ENCODE peak calls at places on chromosomes 16 and 17, in four cellular contexts. R is fibroblast of the conjunctiva, K is neural progenitor cell, Z is kidney glomerular epithelial cell. X is an unnamed sample.

GRCh38 chr17:1039511-1040215 is 42.7 kb downstream of the TIMM22 start:
- DNase-seq in R (no peak), K (no peak), Z (no peak), X (no peak)

GRCh38 chr17:2214887-2215615 is 88.5 kb downstream of the SMG6 start:
- DNase-seq in R (no peak), K (peak; percentile 15), Z (no peak), X (no peak)

GRCh38 chr17:70073326-70073725 is 1.7 kb upstream of the KCNJ16 start:
- DNase-seq in R (no peak), K (no peak), Z (peak; percentile 60), X (no peak)

GRCh38 chr16:19935696-19936095 is 51.0 kb upstream of the GPRC5B start:
- DNase-seq in R (no peak), K (no peak), Z (no peak), X (no peak)

GRCh38 chr16:71873199-71873598 is 10.8 kb downstream of the ZNF821 start:
- DNase-seq in R (no peak), K (no peak), Z (no peak), X (no peak)

GRCh38 chr16:31350275-31351005 is 4.5 kb upstream of the ITGAX start:
- DNase-seq in R (no peak), K (no peak), Z (no peak), X (no peak)

GRCh38 chr17:45342871-45343526 is 26.2 kb upstream of the MAP3K14 start:
- DNase-seq in R (no peak), K (no peak), Z (no peak), X (no peak)

GRCh38 chr17:81165246-81166032 is at the start of gene PVALEF:
- DNase-seq in R (no peak), K (peak; percentile 71), Z (no peak), X (no peak)

GRCh38 chr16:49503242-49504022 is 129.8 kb downstream of the C16orf78 start:
- DNase-seq in R (no peak), K (no peak), Z (no peak), X (no peak)

GRCh38 chr16:58264961-58265479 is 29.8 kb downstream of the PRSS54 start:
- DNase-seq in R (peak; percentile 31), K (no peak), Z (peak; percentile 75), X (peak; percentile 43)

GRCh38 chr16:89918453-89919347 is at the start of gene MC1R:
- DNase-seq in R (no peak), K (peak; percentile 62), Z (no peak), X (no peak)

GRCh38 chr17:3710951-3711383 is 12.7 kb upstream of the HASPIN start:
- DNase-seq in R (no peak), K (no peak), Z (no peak), X (no peak)

GRCh38 chr17:62780951-62781350 is 27.2 kb downstream of the MARCHF10 start:
- DNase-seq in R (no peak), K (no peak), Z (no peak), X (no peak)

GRCh38 chr17:31854672-31855071 is 4.4 kb downstream of the COPRS start:
- DNase-seq in R (no peak), K (no peak), Z (no peak), X (no peak)

GRCh38 chr17:31517524-31517923 is 126.0 kb downstream of the RAB11FIP4 start:
- DNase-seq in R (no peak), K (peak; percentile 69), Z (no peak), X (no peak)

GRCh38 chr17:3034578-3034920 is 28.9 kb downstream of the OR1D5 start:
- DNase-seq in R (no peak), K (no peak), Z (no peak), X (no peak)

GRCh38 chr17:42872251-42872965 is 21.4 kb downstream of the AOC3 start:
- DNase-seq in R (no peak), K (no peak), Z (peak; percentile 47), X (no peak)

GRCh38 chr17:58325976-58326468 is 2.6 kb downstream of the TSPOAP1 start:
- DNase-seq in R (no peak), K (no peak), Z (no peak), X (no peak)

GRCh38 chr16:64398795-64399194 is 723.1 kb downstream of the CDH11 start:
- DNase-seq in R (no peak), K (no peak), Z (no peak), X (no peak)

GRCh38 chr17:77054926-77055325 is 85.8 kb upstream of the SEC14L1 start:
- DNase-seq in R (no peak), K (peak; percentile 16), Z (no peak), X (no peak)

GRCh38 chr16:71687853-71688252 is 36.6 kb downstream of the PHLPP2 start:
- DNase-seq in R (no peak), K (no peak), Z (no peak), X (no peak)

GRCh38 chr16:88569614-88569984 is 604 bp upstream of the ZC3H18 start:
- DNase-seq in R (no peak), K (peak; percentile 47), Z (no peak), X (no peak)

GRCh38 chr16:48321307-48322036 is 63.7 kb downstream of the SIAH1 start:
- DNase-seq in R (no peak), K (no peak), Z (peak; percentile 4), X (no peak)

GRCh38 chr16:53829186-53829747 is 125.3 kb downstream of the FTO start:
- DNase-seq in R (no peak), K (no peak), Z (peak; percentile 14), X (no peak)

GRCh38 chr17:18142417-18142816 is 33.9 kb downstream of the MYO15A start:
- DNase-seq in R (no peak), K (no peak), Z (no peak), X (no peak)

GRCh38 chr16:19595043-19595767 is 39.7 kb downstream of the VPS35L start:
- DNase-seq in R (no peak), K (no peak), Z (peak; percentile 80), X (peak; percentile 75)

GRCh38 chr16:81688182-81688581 is 90.9 kb upstream of the PLCG2 start:
- DNase-seq in R (no peak), K (no peak), Z (no peak), X (no peak)

GRCh38 chr17:36082062-36082461 is 7.9 kb downstream of the CCL3 start:
- DNase-seq in R (no peak), K (no peak), Z (no peak), X (no peak)

GRCh38 chr17:59856859-59857794 is 35.6 kb downstream of the TUBD1 start:
- DNase-seq in R (no peak), K (no peak), Z (no peak), X (no peak)

GRCh38 chr17:8365143-8365542 is 11.4 kb downstream of the KRABD2 start:
- DNase-seq in R (no peak), K (no peak), Z (no peak), X (no peak)

GRCh38 chr16:3101018-3101840 is 2.1 kb upstream of the ZSCAN10 start:
- DNase-seq in R (no peak), K (peak; percentile 79), Z (no peak), X (no peak)

GRCh38 chr17:73474370-73474988 is 162.7 kb upstream of the CDC42EP4 start:
- DNase-seq in R (peak; percentile 45), K (no peak), Z (peak; percentile 2), X (peak; percentile 0)

GRCh38 chr16:1941924-1942809 is 832 bp downstream of the MSRB1 start:
- DNase-seq in R (no peak), K (no peak), Z (no peak), X (no peak)